ENCODE peak calls at places on chromosomes 11 and 22, in seven cellular contexts. One of them, this sample, is unnamed.

GRCh38 chr11:77865805-77866204 is 44.9 kb downstream of the AAMDC start:
- DNase-seq in OCI-LY7: no peak
- DNase-seq in astrocyte of the spinal cord: no peak
- DNase-seq in adrenal gland: no peak
- DNase-seq in skeletal muscle cell: no peak
- DNase-seq in fibroblast of lung: peak
- DNase-seq in AG09309: no peak
- DNase-seq in this sample: no peak

GRCh38 chr11:87879118-87879517 is 296.1 kb downstream of the RAB38 start:
- DNase-seq in OCI-LY7: no peak
- DNase-seq in AG09309: no peak
- DNase-seq in skeletal muscle cell: no peak
- DNase-seq in fibroblast of lung: no peak
- DNase-seq in adrenal gland: no peak
- DNase-seq in astrocyte of the spinal cord: no peak
- DNase-seq in this sample: no peak

GRCh38 chr22:49977578-49977977 is 17.0 kb downstream of the PIM3 start:
- DNase-seq in AG09309: no peak
- DNase-seq in adrenal gland: no peak
- DNase-seq in fibroblast of lung: no peak
- DNase-seq in astrocyte of the spinal cord: no peak
- DNase-seq in OCI-LY7: no peak
- DNase-seq in skeletal muscle cell: no peak
- DNase-seq in this sample: no peak

GRCh38 chr11:27507561-27508322 is 1.2 kb upstream of the LIN7C start:
- DNase-seq in astrocyte of the spinal cord: no peak
- DNase-seq in fibroblast of lung: no peak
- DNase-seq in skeletal muscle cell: no peak
- DNase-seq in AG09309: no peak
- DNase-seq in adrenal gland: no peak
- DNase-seq in OCI-LY7: no peak
- DNase-seq in this sample: no peak

GRCh38 chr22:46352691-46353386 is 17.3 kb downstream of the TRMU start:
- DNase-seq in fibroblast of lung: peak
- DNase-seq in adrenal gland: peak
- DNase-seq in astrocyte of the spinal cord: peak
- DNase-seq in AG09309: no peak
- DNase-seq in skeletal muscle cell: no peak
- DNase-seq in OCI-LY7: peak
- DNase-seq in this sample: peak

GRCh38 chr22:40898850-40899357 is 37.0 kb upstream of the DNAJB7 start:
- DNase-seq in OCI-LY7: peak
- DNase-seq in fibroblast of lung: peak
- DNase-seq in AG09309: peak
- DNase-seq in astrocyte of the spinal cord: peak
- DNase-seq in adrenal gland: no peak
- DNase-seq in skeletal muscle cell: peak
- DNase-seq in this sample: no peak

GRCh38 chr11:26987726-26988125 is 6.2 kb upstream of the FIBIN start:
- DNase-seq in adrenal gland: no peak
- DNase-seq in astrocyte of the spinal cord: no peak
- DNase-seq in fibroblast of lung: no peak
- DNase-seq in OCI-LY7: no peak
- DNase-seq in AG09309: no peak
- DNase-seq in skeletal muscle cell: no peak
- DNase-seq in this sample: no peak

GRCh38 chr11:95835768-95836488 is 45.6 kb downstream of the CEP57 start:
- DNase-seq in adrenal gland: peak
- DNase-seq in skeletal muscle cell: peak
- DNase-seq in fibroblast of lung: peak
- DNase-seq in astrocyte of the spinal cord: peak
- DNase-seq in AG09309: peak
- DNase-seq in OCI-LY7: peak
- DNase-seq in this sample: peak

GRCh38 chr11:2215230-2215560 is 43.6 kb upstream of the TH start:
- DNase-seq in adrenal gland: no peak
- DNase-seq in OCI-LY7: no peak
- DNase-seq in fibroblast of lung: no peak
- DNase-seq in astrocyte of the spinal cord: no peak
- DNase-seq in AG09309: no peak
- DNase-seq in skeletal muscle cell: no peak
- DNase-seq in this sample: no peak

GRCh38 chr11:76911415-76911808 is 50.7 kb downstream of the ACER3 start:
- DNase-seq in astrocyte of the spinal cord: no peak
- DNase-seq in fibroblast of lung: no peak
- DNase-seq in skeletal muscle cell: no peak
- DNase-seq in AG09309: no peak
- DNase-seq in OCI-LY7: no peak
- DNase-seq in adrenal gland: no peak
- DNase-seq in this sample: no peak

GRCh38 chr11:128334311-128335044 is 252.9 kb downstream of the ETS1 start:
- DNase-seq in AG09309: no peak
- DNase-seq in astrocyte of the spinal cord: peak
- DNase-seq in adrenal gland: peak
- DNase-seq in OCI-LY7: no peak
- DNase-seq in skeletal muscle cell: no peak
- DNase-seq in fibroblast of lung: peak
- DNase-seq in this sample: no peak

GRCh38 chr11:19419813-19420212 is 179.1 kb upstream of the E2F8 start:
- DNase-seq in adrenal gland: no peak
- DNase-seq in AG09309: no peak
- DNase-seq in fibroblast of lung: peak
- DNase-seq in astrocyte of the spinal cord: no peak
- DNase-seq in OCI-LY7: no peak
- DNase-seq in skeletal muscle cell: peak
- DNase-seq in this sample: no peak
- H3K4me3 ChIP-seq in adrenal gland: no peak
- H3K4me3 ChIP-seq in AG09309: no peak
- H3K4me3 ChIP-seq in fibroblast of lung: no peak
- H3K4me3 ChIP-seq in astrocyte of the spinal cord: no peak
- H3K4me3 ChIP-seq in OCI-LY7: no peak
- H3K4me3 ChIP-seq in skeletal muscle cell: no peak
- H3K4me3 ChIP-seq in this sample: no peak

DNA sequence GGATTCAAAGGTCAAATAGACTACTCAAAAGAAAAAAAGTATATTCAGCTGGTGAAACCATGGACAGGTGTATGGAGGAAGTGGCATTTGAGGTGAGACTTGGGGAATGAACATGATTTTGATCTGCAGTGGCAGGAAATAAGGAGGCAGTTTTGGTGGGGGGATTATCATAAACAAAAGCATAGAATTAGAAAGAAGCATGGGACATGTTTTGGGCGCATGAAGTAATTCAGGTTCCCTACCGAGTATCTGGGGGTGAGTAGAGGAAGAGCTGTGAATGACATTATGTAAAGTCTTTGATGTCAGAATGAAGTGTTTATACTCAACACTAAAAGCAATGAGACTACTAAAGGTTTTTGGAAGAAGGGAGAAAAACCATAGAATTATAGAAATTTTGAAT is 3.1 kb downstream of the CLMP start:
- DNase-seq in adrenal gland: no peak
- DNase-seq in AG09309: no peak
- DNase-seq in OCI-LY7: no peak
- DNase-seq in fibroblast of lung: no peak
- DNase-seq in skeletal muscle cell: no peak
- DNase-seq in astrocyte of the spinal cord: no peak
- DNase-seq in this sample: no peak
- H3K4me3 ChIP-seq in adrenal gland: no peak
- H3K4me3 ChIP-seq in AG09309: peak
- H3K4me3 ChIP-seq in OCI-LY7: no peak
- H3K4me3 ChIP-seq in fibroblast of lung: no peak
- H3K4me3 ChIP-seq in skeletal muscle cell: no peak
- H3K4me3 ChIP-seq in astrocyte of the spinal cord: no peak
- H3K4me3 ChIP-seq in this sample: no peak

GRCh38 chr11:130737866-130738431 is 178.3 kb downstream of the SNX19 start:
- DNase-seq in adrenal gland: peak
- DNase-seq in fibroblast of lung: peak
- DNase-seq in skeletal muscle cell: peak
- DNase-seq in astrocyte of the spinal cord: peak
- DNase-seq in AG09309: peak
- DNase-seq in OCI-LY7: no peak
- DNase-seq in this sample: no peak
- H3K4me3 ChIP-seq in adrenal gland: no peak
- H3K4me3 ChIP-seq in fibroblast of lung: no peak
- H3K4me3 ChIP-seq in skeletal muscle cell: no peak
- H3K4me3 ChIP-seq in astrocyte of the spinal cord: no peak
- H3K4me3 ChIP-seq in AG09309: no peak
- H3K4me3 ChIP-seq in OCI-LY7: no peak
- H3K4me3 ChIP-seq in this sample: no peak

DNA sequence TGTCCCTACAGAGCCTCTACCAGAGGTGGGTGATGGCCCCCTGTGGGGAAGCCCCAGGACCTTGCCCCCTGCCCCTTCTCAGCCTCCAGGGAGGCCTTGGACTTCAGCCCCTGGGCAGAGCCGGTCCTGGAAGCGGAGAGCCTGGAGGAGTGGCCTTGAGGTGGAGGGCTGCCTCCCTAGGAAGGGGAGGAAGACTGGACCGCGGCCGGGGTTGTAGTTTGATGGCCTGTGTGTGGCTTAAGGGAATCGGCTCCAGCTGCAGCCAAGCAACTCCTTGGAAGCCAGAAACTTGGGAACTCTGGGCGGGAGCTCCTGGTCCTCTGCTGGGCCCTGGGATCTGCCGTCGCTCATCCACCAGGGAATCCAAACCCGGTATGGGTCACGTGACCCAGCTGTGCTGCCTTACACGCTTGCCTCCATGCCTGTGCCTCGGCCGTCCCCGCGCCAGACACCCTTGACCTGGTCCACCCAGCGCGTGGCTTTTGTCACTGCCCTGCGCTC is 23.6 kb upstream of the ARHGAP8 start:
- DNase-seq in skeletal muscle cell: no peak
- DNase-seq in astrocyte of the spinal cord: no peak
- DNase-seq in OCI-LY7: no peak
- DNase-seq in AG09309: no peak
- DNase-seq in adrenal gland: no peak
- DNase-seq in fibroblast of lung: no peak
- DNase-seq in this sample: no peak
- H3K4me3 ChIP-seq in skeletal muscle cell: no peak
- H3K4me3 ChIP-seq in astrocyte of the spinal cord: no peak
- H3K4me3 ChIP-seq in OCI-LY7: no peak
- H3K4me3 ChIP-seq in AG09309: no peak
- H3K4me3 ChIP-seq in adrenal gland: no peak
- H3K4me3 ChIP-seq in fibroblast of lung: no peak
- H3K4me3 ChIP-seq in this sample: no peak

GRCh38 chr11:71998061-71998460 is 648 bp upstream of the IL18BP start:
- DNase-seq in adrenal gland: no peak
- DNase-seq in fibroblast of lung: no peak
- DNase-seq in skeletal muscle cell: no peak
- DNase-seq in astrocyte of the spinal cord: no peak
- DNase-seq in AG09309: no peak
- DNase-seq in OCI-LY7: no peak
- DNase-seq in this sample: no peak

GRCh38 chr11:71998649-71999310 is at the start of gene IL18BP:
- DNase-seq in adrenal gland: peak
- DNase-seq in astrocyte of the spinal cord: no peak
- DNase-seq in AG09309: no peak
- DNase-seq in OCI-LY7: peak
- DNase-seq in fibroblast of lung: no peak
- DNase-seq in skeletal muscle cell: no peak
- DNase-seq in this sample: no peak

GRCh38 chr11:72000591-72000867 is 1.8 kb downstream of the IL18BP start:
- DNase-seq in skeletal muscle cell: no peak
- DNase-seq in OCI-LY7: no peak
- DNase-seq in adrenal gland: no peak
- DNase-seq in AG09309: no peak
- DNase-seq in astrocyte of the spinal cord: no peak
- DNase-seq in fibroblast of lung: no peak
- DNase-seq in this sample: no peak

GRCh38 chr11:71999813-72000590 is 1.3 kb downstream of the IL18BP start:
- DNase-seq in skeletal muscle cell: no peak
- DNase-seq in OCI-LY7: no peak
- DNase-seq in adrenal gland: peak
- DNase-seq in fibroblast of lung: no peak
- DNase-seq in AG09309: no peak
- DNase-seq in astrocyte of the spinal cord: no peak
- DNase-seq in this sample: no peak

DNA sequence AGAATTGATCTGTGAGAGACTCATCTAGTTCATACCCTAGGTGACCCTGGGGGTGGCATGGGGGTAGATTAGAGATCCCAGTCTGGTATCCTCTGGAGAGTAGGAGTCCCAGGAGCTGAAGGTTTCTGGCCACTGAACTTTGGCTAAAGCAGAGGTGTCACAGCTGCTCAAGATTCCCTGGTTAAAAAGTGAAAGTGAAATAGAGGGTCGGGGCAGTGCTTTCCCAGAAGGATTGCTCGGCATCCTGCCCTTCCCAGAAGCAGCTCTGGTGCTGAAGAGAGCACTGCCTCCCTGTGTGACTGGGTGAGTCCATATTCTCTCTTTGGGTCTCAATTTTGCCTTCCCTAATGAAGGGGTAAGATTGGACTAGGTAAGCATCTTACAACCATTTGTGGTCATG is 651 bp downstream of the IL18BP start:
- DNase-seq in OCI-LY7: no peak
- DNase-seq in skeletal muscle cell: no peak
- DNase-seq in adrenal gland: peak
- DNase-seq in fibroblast of lung: peak
- DNase-seq in AG09309: no peak
- DNase-seq in astrocyte of the spinal cord: peak
- DNase-seq in this sample: no peak
- H3K4me3 ChIP-seq in OCI-LY7: no peak
- H3K4me3 ChIP-seq in skeletal muscle cell: no peak
- H3K4me3 ChIP-seq in adrenal gland: peak
- H3K4me3 ChIP-seq in fibroblast of lung: no peak
- H3K4me3 ChIP-seq in AG09309: peak
- H3K4me3 ChIP-seq in astrocyte of the spinal cord: no peak
- H3K4me3 ChIP-seq in this sample: no peak

This sample was measured in prostate gland.